ENCODE peak calls at places on chromosomes 2 and 18, in four cellular contexts. P, M, I and J are unnamed samples.
A peak's percentile ranks its signal among the peaks of the same experiment; 100 is the strongest.

GRCh38 chr2:232328038-232328435 is 50.5 kb upstream of the ALPP start:
- DNase-seq in M (no peak), I (no peak), P (peak; percentile 65), J (peak; percentile 40)

GRCh38 chr2:147051248-147051647 is 793.6 kb upstream of the ACVR2A start:
- DNase-seq in P (no peak), I (no peak), M (no peak), J (no peak)

GRCh38 chr2:237734905-237735623 is 63.5 kb upstream of the RBM44 start:
- DNase-seq in I (no peak), M (no peak), P (no peak), J (no peak)

GRCh38 chr2:220787251-220787650 is 784.9 kb downstream of the EPHA4 start:
- DNase-seq in I (peak; percentile 29), P (no peak), M (no peak), J (no peak)

GRCh38 chr18:54119524-54120019 is 104.9 kb downstream of the MBD2 start:
- DNase-seq in P (peak; percentile 78), M (no peak), I (no peak), J (no peak)

GRCh38 chr18:23825496-23825895 is 136.2 kb downstream of the LAMA3 start:
- DNase-seq in I (no peak), P (no peak), M (no peak), J (no peak)

GRCh38 chr2:39981877-39982276 is 202.8 kb upstream of the THUMPD2 start:
- DNase-seq in I (no peak), M (no peak), P (no peak), J (no peak)

GRCh38 chr2:75605770-75606535 is 40.6 kb upstream of the MRPL19 start:
- DNase-seq in P (peak; percentile 16), M (no peak), I (peak; percentile 93), J (no peak)

GRCh38 chr2:3462493-3463104 is 56.7 kb downstream of the ADI1 start:
- DNase-seq in M (peak; percentile 74), P (no peak), I (no peak), J (no peak)

DNA sequence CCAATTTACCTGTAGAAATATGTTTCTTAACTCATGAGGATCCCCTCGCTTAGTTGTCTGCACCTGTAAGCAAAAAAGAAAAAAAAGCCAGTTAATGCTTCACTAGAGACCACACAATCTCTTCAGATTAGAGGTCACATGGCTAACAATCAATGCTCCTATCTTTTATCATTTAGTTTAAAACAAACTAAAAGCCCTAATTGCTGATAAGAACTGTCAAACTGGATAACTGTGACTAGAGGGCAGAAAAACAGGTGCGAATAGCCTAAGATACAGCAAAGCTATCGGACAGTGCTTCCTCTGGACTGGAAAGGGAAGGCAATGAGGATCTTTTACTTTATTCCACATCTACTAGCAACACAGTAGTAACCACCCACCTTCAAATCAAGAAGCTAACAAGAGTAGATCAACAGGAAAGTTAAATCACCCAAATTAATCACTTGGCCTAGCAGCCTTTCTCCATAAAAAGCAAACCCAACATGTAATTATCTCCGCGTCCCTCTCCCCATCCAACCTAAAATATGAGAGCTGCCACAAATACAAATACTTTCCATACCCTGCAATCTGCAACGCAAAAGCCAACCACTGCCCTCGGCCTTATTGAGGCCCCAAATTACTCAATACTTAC is 734 bp downstream of the SLC25A12 start:
- DNase-seq in I (no peak), P (peak; percentile 62), M (no peak), J (no peak)
- TF ChIP-seq CTCF in I (no peak), P (no peak), M (no peak), J (no peak)

GRCh38 chr2:7118606-7119503 is 201.6 kb downstream of the RNF144A start:
- DNase-seq in I (no peak), P (peak; percentile 36), M (no peak), J (no peak)
- TF ChIP-seq CTCF in I (peak; percentile 60), P (peak; percentile 44), M (peak; percentile 12), J (no peak)

GRCh38 chr2:167966367-167966766 is 281.0 kb downstream of the STK39 start:
- DNase-seq in M (no peak), I (no peak), P (no peak), J (no peak)

GRCh38 chr2:167965907-167966306 is 281.5 kb downstream of the STK39 start:
- DNase-seq in M (no peak), P (no peak), I (no peak), J (no peak)

GRCh38 chr2:167962436-167963226 is 284.8 kb downstream of the STK39 start:
- DNase-seq in P (no peak), M (no peak), I (no peak), J (no peak)

GRCh38 chr2:167963899-167964649 is 283.3 kb downstream of the STK39 start:
- DNase-seq in P (no peak), M (no peak), I (no peak), J (no peak)

GRCh38 chr2:167964650-167965404 is 282.6 kb downstream of the STK39 start:
- DNase-seq in I (no peak), M (no peak), P (no peak), J (no peak)
- TF ChIP-seq CTCF in I (no peak), M (no peak), P (no peak), J (no peak)

GRCh38 chr2:61911510-61911909 is 6.0 kb downstream of the COMMD1 start:
- DNase-seq in M (no peak), P (no peak), I (no peak), J (no peak)
- TF ChIP-seq CTCF in M (peak; percentile 20), P (peak; percentile 19), I (no peak), J (no peak)

GRCh38 chr2:9203876-9204275 is 2.7 kb upstream of the ASAP2 start:
- DNase-seq in P (no peak), I (no peak), M (no peak), J (no peak)
- TF ChIP-seq CTCF in P (no peak), I (no peak), M (no peak), J (no peak)

GRCh38 chr2:46493241-46493970 is 14.0 kb downstream of the TMEM247 start:
- DNase-seq in P (peak; percentile 79), M (no peak), I (peak; percentile 33), J (no peak)
- TF ChIP-seq CTCF in P (no peak), M (no peak), I (no peak), J (no peak)

DNA sequence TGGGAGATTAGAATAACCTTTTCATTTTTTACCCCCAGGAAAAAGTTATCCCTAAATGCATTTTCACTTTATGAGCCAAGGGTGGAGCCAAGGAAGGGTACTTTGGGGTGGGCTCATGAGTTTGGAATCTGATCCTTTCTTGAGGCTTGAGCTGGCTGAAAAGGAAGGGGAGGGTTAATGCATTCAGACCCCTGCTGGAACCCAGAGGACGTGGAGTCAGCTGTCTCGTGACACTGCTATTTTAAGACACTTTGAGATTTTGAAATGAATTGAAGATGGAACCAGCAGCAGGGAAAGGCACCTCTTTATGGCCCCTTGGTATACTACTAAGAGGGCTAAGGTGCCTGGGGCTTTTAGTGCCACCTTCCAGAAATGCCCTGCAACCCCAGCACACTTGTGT is 90.4 kb downstream of the MARCHF4 start:
- DNase-seq in M (no peak), I (no peak), P (no peak), J (no peak)
- TF ChIP-seq CTCF in M (no peak), I (no peak), P (no peak), J (no peak)

GRCh38 chr2:67322361-67323001 is 74.7 kb upstream of the ETAA1 start:
- DNase-seq in M (no peak), P (peak; percentile 5), I (no peak), J (no peak)
- TF ChIP-seq CTCF in M (no peak), P (no peak), I (peak; percentile 20), J (no peak)